ENCODE peak calls at places on chromosomes 5 and 9, in four cellular contexts. V is K562, U is endothelial cell of umbilical vein, E is GM12878. O is an unnamed sample.

GRCh38 chr5:134889335-134889734 is 15.2 kb downstream of the TXNDC15 start:
- DNase-seq in V (no peak), U (no peak), E (no peak), O (no peak)

GRCh38 chr9:6247266-6247665 is 31.7 kb downstream of the IL33 start:
- DNase-seq in V (no peak), U (peak), E (no peak), O (no peak)

GRCh38 chr5:73822989-73823339 is 197.0 kb downstream of the ARHGEF28 start:
- DNase-seq in V (no peak), U (peak), E (no peak), O (peak)

GRCh38 chr9:95071925-95072324 is 245.6 kb downstream of the FANCC start:
- DNase-seq in V (no peak), U (no peak), E (no peak), O (no peak)

GRCh38 chr5:113058269-113058668 is 81.7 kb downstream of the DCP2 start:
- DNase-seq in V (no peak), U (no peak), E (no peak), O (no peak)

GRCh38 chr5:78956901-78957300 is 28.2 kb downstream of the ARSB start:
- DNase-seq in V (no peak), U (no peak), E (no peak), O (no peak)

GRCh38 chr5:136666970-136667620 is 301.8 kb upstream of the TRPC7 start:
- DNase-seq in V (no peak), U (no peak), E (no peak), O (no peak)

GRCh38 chr5:124963236-124963929 is 216.9 kb upstream of the ZNF608 start:
- DNase-seq in V (no peak), U (no peak), E (no peak), O (peak)

GRCh38 chr5:128339585-128339984 is 198.5 kb downstream of the FBN2 start:
- DNase-seq in V (no peak), U (no peak), E (no peak), O (no peak)

GRCh38 chr9:15157371-15157770 is 149.6 kb downstream of the TTC39B start:
- DNase-seq in V (no peak), U (no peak), E (no peak), O (no peak)

GRCh38 chr5:33379757-33380156 is 61.0 kb upstream of the TARS1 start:
- DNase-seq in V (peak), U (peak), E (no peak), O (peak)

GRCh38 chr9:14136646-14137370 is 177.1 kb downstream of the NFIB start:
- DNase-seq in V (no peak), U (no peak), E (no peak), O (no peak)

GRCh38 chr9:127930298-127931091 is at the start of gene PIP5KL1:
- DNase-seq in V (peak), U (peak), E (no peak), O (peak)

GRCh38 chr9:137446851-137447471 is 5.8 kb upstream of the ENTPD8 start:
- DNase-seq in V (no peak), U (no peak), E (no peak), O (no peak)

GRCh38 chr9:967851-968641 is 8.4 kb upstream of the DMRT3 start:
- DNase-seq in V (no peak), U (no peak), E (no peak), O (peak)

GRCh38 chr9:134712243-134712642 is 70.6 kb downstream of the COL5A1 start:
- DNase-seq in V (no peak), U (no peak), E (no peak), O (no peak)

GRCh38 chr9:4027616-4028015 is 272.3 kb downstream of the GLIS3 start:
- DNase-seq in V (no peak), U (no peak), E (no peak), O (no peak)

DNA sequence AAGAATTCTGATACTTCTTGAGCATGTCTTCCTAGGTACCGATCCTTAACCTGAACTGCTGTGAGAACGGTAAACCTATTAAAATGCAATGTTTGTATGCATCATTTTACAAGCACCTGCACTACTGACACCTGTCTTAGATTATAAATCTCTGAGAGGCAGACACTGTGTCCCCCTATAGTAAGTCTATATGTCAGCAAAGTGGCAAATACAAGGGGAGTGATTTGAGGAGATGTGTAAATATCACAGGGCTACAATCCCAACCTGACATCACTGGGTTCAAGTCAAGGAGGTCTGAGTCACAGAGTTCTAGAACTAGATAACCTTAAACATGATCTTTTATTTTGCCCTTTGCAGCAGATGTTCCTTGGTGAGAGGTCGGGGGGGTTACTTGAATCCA is 64.1 kb downstream of the ANKH start:
- DNase-seq in V (no peak), U (no peak), E (no peak), O (no peak)
- TF ChIP-seq FOS in V (no peak), U (no peak), E (no peak), O (no peak)

DNA sequence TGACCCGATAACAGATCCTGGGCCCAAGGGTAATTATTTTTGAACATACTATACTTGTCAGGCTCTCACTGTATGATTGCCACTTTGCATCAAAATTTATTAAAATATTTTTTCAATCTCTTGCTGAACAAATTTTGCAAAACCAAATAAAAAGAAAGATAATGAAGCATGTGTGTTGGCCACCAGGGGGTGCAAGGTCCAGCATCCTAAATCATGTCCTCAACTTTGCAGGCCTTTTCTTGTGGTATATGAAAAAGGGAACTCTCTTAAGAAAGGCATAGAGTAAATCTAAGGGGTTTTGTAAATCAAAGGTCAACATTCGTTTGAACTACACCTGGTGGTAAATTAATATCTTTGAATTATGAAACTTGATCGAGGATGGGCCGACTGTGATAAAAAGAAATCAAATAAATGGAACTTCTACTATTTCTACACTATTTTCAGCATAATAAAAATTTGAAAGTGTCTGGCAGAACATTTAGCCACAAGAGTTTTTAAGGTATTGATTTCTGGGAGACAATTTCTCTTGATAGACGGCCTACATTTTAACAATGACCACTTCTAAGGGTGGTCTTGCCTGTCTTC is 676.5 kb downstream of the DMRTA1 start:
- DNase-seq in V (no peak), U (peak), E (no peak), O (peak)
- TF ChIP-seq FOS in V (no peak), U (no peak), E (no peak), O (no peak)

GRCh38 chr5:138946831-138947560 is 71.9 kb upstream of the LRRTM2 start:
- DNase-seq in V (no peak), U (no peak), E (no peak), O (no peak)
- TF ChIP-seq FOS in V (no peak), U (no peak), E (no peak), O (no peak)

GRCh38 chr9:126501383-126502331 is 112.1 kb upstream of the LMX1B start:
- DNase-seq in V (no peak), U (no peak), E (no peak), O (no peak)

GRCh38 chr9:126500600-126501382 is 112.9 kb upstream of the LMX1B start:
- DNase-seq in V (peak), U (peak), E (no peak), O (peak)

GRCh38 chr9:126499005-126499910 is 114.5 kb upstream of the LMX1B start:
- DNase-seq in V (peak), U (peak), E (no peak), O (peak)

GRCh38 chr9:126498331-126498730 is 115.4 kb upstream of the LMX1B start:
- DNase-seq in V (no peak), U (no peak), E (no peak), O (no peak)

DNA sequence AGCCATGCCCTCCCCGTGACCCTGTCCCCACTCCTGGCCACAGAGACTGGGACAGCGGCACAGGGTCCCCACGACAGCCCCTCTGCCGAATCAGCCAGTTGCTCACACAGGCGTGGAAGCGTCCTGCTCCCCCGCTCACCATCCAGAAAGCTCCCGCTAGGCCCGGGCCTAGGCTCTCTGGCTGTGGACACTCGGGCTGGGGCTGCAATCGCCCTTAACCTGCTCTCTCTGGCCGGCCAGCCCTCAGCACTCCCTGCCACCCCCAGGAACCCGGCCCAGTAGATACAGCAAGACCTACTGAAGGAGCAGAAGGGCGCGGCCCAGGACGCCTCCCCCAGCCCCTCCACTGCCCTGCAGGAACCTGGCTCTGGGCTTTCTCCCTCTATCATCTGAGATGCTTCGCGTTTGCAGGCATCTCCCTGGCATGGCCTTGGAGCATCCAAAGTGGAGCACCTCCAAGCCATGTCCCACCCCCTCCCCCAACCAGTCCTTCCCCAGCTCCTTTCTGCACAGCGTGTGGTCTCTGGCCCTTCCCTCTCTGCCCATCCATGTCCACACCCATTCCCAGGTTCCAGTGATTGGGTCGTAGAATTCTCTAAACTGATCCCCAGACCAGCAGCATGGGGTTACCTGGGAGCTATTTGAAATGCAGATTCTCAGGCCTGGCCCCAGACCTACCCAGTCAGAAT is 113.7 kb upstream of the LMX1B start:
- DNase-seq in V (no peak), U (no peak), E (no peak), O (no peak)
- TF ChIP-seq FOS in V (no peak), U (no peak), E (no peak), O (no peak)

GRCh38 chr9:131072107-131072870 is 24.0 kb upstream of the AIF1L start:
- DNase-seq in V (no peak), U (no peak), E (no peak), O (no peak)

GRCh38 chr9:131072871-131073237 is 23.5 kb upstream of the AIF1L start:
- DNase-seq in V (no peak), U (no peak), E (no peak), O (no peak)

GRCh38 chr9:131078427-131079366 is 17.6 kb upstream of the AIF1L start:
- DNase-seq in V (peak), U (no peak), E (no peak), O (no peak)

GRCh38 chr9:131080589-131080988 is 15.7 kb upstream of the AIF1L start:
- DNase-seq in V (peak), U (no peak), E (no peak), O (no peak)

DNA sequence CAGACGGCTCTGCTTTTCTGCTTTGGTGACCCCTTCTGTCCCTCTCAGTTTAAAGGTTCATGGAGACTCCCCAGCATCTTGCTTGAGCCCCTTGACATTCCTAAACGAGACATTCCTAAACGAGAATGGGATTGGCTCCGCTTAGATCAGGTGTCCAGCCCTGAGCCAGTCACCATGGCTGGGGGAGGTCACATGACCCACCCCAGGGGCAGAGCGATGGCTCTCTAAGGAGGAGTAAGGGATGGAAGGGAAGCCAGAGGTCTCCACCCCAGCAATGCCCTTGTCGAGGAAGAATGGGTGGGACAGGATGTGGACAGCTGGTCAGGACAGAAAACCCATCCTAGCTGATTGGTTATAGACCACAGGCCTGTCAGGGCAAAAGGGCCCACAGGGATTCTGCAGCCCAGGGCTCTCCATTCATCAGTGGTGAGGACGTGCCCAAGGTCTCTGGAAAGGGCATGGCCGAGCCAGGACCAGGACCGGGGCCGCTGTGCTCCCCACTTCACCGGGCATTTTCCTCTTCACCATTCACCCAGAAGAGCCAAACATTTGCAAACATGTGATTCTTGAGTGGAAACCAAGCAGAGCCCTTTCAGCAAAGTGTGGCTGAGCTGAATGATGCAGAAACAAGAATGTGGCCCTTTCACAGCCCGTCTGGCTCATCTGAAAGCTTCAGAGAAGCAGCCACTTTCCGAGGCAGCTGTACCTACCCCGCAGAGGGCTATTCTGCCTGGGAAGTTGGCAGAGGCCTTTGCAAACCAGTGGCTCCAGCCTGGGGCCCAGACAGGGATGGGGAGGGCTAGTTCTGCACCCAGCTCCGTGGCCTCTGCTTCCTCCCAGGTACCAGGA is 19.8 kb upstream of the AIF1L start:
- DNase-seq in V (peak), U (no peak), E (no peak), O (no peak)
- TF ChIP-seq FOS in V (no peak), U (no peak), E (no peak), O (no peak)

DNA sequence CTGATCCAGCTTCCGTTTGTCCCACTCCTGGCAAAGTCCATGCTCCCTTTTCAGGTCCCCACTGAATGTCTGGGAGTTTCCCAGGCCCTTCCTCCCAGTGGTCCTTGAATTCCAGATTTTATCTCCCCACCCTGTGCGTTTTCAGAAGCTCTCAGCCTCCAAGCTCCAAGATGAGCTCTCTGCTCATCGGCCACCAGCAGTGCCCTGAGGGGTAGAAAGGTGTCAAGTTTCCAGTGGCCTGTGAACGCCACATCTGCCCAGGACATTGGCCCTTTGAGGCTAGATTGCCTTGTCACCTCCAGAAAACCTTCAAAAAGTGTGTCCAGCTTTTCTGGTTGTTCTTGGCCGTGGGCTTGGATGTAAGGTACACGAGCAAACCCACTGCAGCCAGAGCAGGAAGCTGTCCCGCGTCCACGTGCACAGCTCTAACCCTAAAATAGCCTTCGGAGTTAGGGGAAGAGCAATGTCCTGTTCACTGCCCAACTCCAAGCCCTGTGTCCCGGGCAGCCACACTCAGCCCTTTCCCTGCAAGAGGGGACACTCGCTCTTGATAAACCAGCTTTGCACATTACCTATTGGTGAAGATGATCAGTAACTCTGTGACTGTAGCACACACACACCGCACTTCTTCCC is 10.9 kb upstream of the LRRC14B start:
- DNase-seq in V (no peak), U (no peak), E (no peak), O (no peak)
- TF ChIP-seq FOS in V (no peak), U (no peak), E (no peak), O (no peak)

GRCh38 chr5:140358738-140359310 is 1.2 kb upstream of the SLC4A9 start:
- DNase-seq in V (no peak), U (peak), E (no peak), O (peak)
- TF ChIP-seq FOS in V (no peak), U (no peak), E (no peak), O (no peak)

O was measured in IMR-90.